ENCODE peak calls at places on chromosomes 16 and 17, in four cellular contexts. U is thoracic aorta, L is NCI-H524, Q is brain microvascular endothelial cell. E is an unnamed sample.

GRCh38 chr17:82241183-82241925 is 12.5 kb downstream of the SLC16A3 start:
- DNase-seq in U (peak; percentile 70), L (no peak), Q (no peak), E (peak; percentile 80)

GRCh38 chr16:67773569-67774456 is 32.5 kb downstream of the RANBP10 start:
- DNase-seq in L (no peak), U (no peak), Q (no peak), E (no peak)

GRCh38 chr17:65123757-65124675 is 13.2 kb upstream of the RGS9 start:
- DNase-seq in U (no peak), Q (no peak), L (peak; percentile 24), E (no peak)

GRCh38 chr17:10614536-10615155 is 42.5 kb downstream of the MYH3 start:
- DNase-seq in U (no peak), Q (peak; percentile 38), L (peak; percentile 27), E (peak; percentile 28)

GRCh38 chr17:81153340-81153803 is 11.9 kb upstream of the PVALEF start:
- DNase-seq in U (no peak), Q (peak; percentile 77), L (no peak), E (no peak)

GRCh38 chr17:27540300-27541105 is 84.3 kb downstream of the KSR1 start:
- DNase-seq in L (no peak), Q (peak; percentile 99), U (peak; percentile 66), E (peak; percentile 93)

GRCh38 chr16:10922328-10923145 is 19.7 kb downstream of the DEXI start:
- DNase-seq in L (no peak), U (peak; percentile 82), Q (no peak), E (no peak)

GRCh38 chr16:77364770-77365169 is 70.1 kb downstream of the ADAMTS18 start:
- DNase-seq in Q (no peak), L (no peak), U (no peak), E (no peak)

GRCh38 chr17:45222273-45222993 is 748 bp downstream of the FMNL1 start:
- DNase-seq in Q (no peak), U (no peak), L (no peak), E (no peak)

GRCh38 chr17:17236295-17237025 is 508 bp downstream of the FLCN start:
- DNase-seq in U (no peak), Q (peak; percentile 24), L (no peak), E (peak; percentile 14)

GRCh38 chr16:74829637-74830036 is 55.0 kb upstream of the FA2H start:
- DNase-seq in U (no peak), Q (no peak), L (no peak), E (no peak)

GRCh38 chr17:73384926-73385325 is 73.1 kb upstream of the CDC42EP4 start:
- DNase-seq in Q (no peak), U (no peak), L (peak; percentile 81), E (no peak)

GRCh38 chr17:48818361-48818841 is 1.4 kb upstream of the TTLL6 start:
- DNase-seq in U (no peak), Q (no peak), L (peak; percentile 14), E (no peak)

GRCh38 chr17:45110676-45111611 is 21.4 kb downstream of the PLCD3 start:
- DNase-seq in Q (no peak), L (no peak), U (no peak), E (peak; percentile 52)

GRCh38 chr16:50025544-50025931 is 513 bp downstream of the CNEP1R1 start:
- DNase-seq in L (no peak), U (no peak), Q (no peak), E (no peak)

GRCh38 chr17:11550431-11550830 is 47.8 kb upstream of the DNAH9 start:
- DNase-seq in Q (no peak), U (no peak), L (no peak), E (no peak)

GRCh38 chr17:65183736-65184135 is 46.6 kb downstream of the RGS9 start:
- DNase-seq in Q (no peak), U (no peak), L (no peak), E (no peak)